ENCODE peak calls at places on chromosomes 6 and 20, in nine cellular contexts. One of them, this sample, is unnamed.

GRCh38 chr6:148175511-148176188 is 167.0 kb upstream of the SASH1 start:
- DNase-seq in ovary: no peak
- DNase-seq in transverse colon: no peak
- DNase-seq in sigmoid colon: no peak
- DNase-seq in stomach: no peak
- DNase-seq in A549: no peak
- DNase-seq in K562: no peak
- DNase-seq in GM12878: no peak
- DNase-seq in suprapubic skin: no peak
- DNase-seq in this sample: no peak

GRCh38 chr6:166598441-166599138 is 12.1 kb upstream of the RAMACL start:
- DNase-seq in ovary: peak
- DNase-seq in transverse colon: no peak
- DNase-seq in sigmoid colon: peak
- DNase-seq in stomach: no peak
- DNase-seq in A549: no peak
- DNase-seq in K562: no peak
- DNase-seq in GM12878: no peak
- DNase-seq in suprapubic skin: no peak
- DNase-seq in this sample: peak

GRCh38 chr6:122580731-122581130 is 29.5 kb upstream of the PKIB start:
- DNase-seq in ovary: no peak
- DNase-seq in transverse colon: no peak
- DNase-seq in sigmoid colon: no peak
- DNase-seq in stomach: no peak
- DNase-seq in A549: no peak
- DNase-seq in K562: peak
- DNase-seq in GM12878: no peak
- DNase-seq in suprapubic skin: no peak
- DNase-seq in this sample: no peak

GRCh38 chr20:40438161-40438835 is 250.7 kb downstream of the MAFB start:
- DNase-seq in ovary: no peak
- DNase-seq in transverse colon: no peak
- DNase-seq in sigmoid colon: no peak
- DNase-seq in stomach: no peak
- DNase-seq in A549: no peak
- DNase-seq in K562: no peak
- DNase-seq in GM12878: no peak
- DNase-seq in suprapubic skin: no peak
- DNase-seq in this sample: no peak

GRCh38 chr20:14232650-14233049 is 104.8 kb downstream of the FLRT3 start:
- DNase-seq in ovary: no peak
- DNase-seq in transverse colon: no peak
- DNase-seq in sigmoid colon: no peak
- DNase-seq in stomach: no peak
- DNase-seq in A549: no peak
- DNase-seq in K562: no peak
- DNase-seq in GM12878: peak
- DNase-seq in suprapubic skin: no peak
- DNase-seq in this sample: no peak

GRCh38 chr6:7727951-7728854 is 2.3 kb downstream of the BMP6 start:
- DNase-seq in ovary: no peak
- DNase-seq in transverse colon: peak
- DNase-seq in sigmoid colon: no peak
- DNase-seq in stomach: no peak
- DNase-seq in A549: peak
- DNase-seq in K562: no peak
- DNase-seq in GM12878: no peak
- DNase-seq in suprapubic skin: peak
- DNase-seq in this sample: peak

GRCh38 chr6:3253597-3253961 is 5.2 kb upstream of the PSMG4 start:
- DNase-seq in ovary: no peak
- DNase-seq in transverse colon: no peak
- DNase-seq in sigmoid colon: peak
- DNase-seq in stomach: no peak
- DNase-seq in A549: no peak
- DNase-seq in K562: no peak
- DNase-seq in GM12878: no peak
- DNase-seq in suprapubic skin: no peak
- DNase-seq in this sample: no peak

GRCh38 chr6:140078552-140079126 is 704.2 kb upstream of the CITED2 start:
- DNase-seq in ovary: no peak
- DNase-seq in transverse colon: no peak
- DNase-seq in sigmoid colon: no peak
- DNase-seq in stomach: no peak
- DNase-seq in A549: no peak
- DNase-seq in K562: no peak
- DNase-seq in GM12878: no peak
- DNase-seq in suprapubic skin: no peak
- DNase-seq in this sample: no peak

GRCh38 chr6:161444464-161444863 is 170.6 kb upstream of the AGPAT4 start:
- DNase-seq in ovary: peak
- DNase-seq in transverse colon: no peak
- DNase-seq in sigmoid colon: no peak
- DNase-seq in stomach: no peak
- DNase-seq in A549: no peak
- DNase-seq in K562: peak
- DNase-seq in GM12878: no peak
- DNase-seq in suprapubic skin: no peak
- DNase-seq in this sample: no peak

GRCh38 chr6:37653933-37654565 is 43.6 kb downstream of the MDGA1 start:
- DNase-seq in ovary: no peak
- DNase-seq in transverse colon: peak
- DNase-seq in sigmoid colon: no peak
- DNase-seq in stomach: peak
- DNase-seq in A549: peak
- DNase-seq in K562: peak
- DNase-seq in GM12878: peak
- DNase-seq in suprapubic skin: no peak
- DNase-seq in this sample: no peak

GRCh38 chr6:163415176-163415619 is 680 bp downstream of the QKI start:
- DNase-seq in ovary: peak
- DNase-seq in transverse colon: no peak
- DNase-seq in sigmoid colon: peak
- DNase-seq in stomach: no peak
- DNase-seq in A549: no peak
- DNase-seq in K562: peak
- DNase-seq in GM12878: no peak
- DNase-seq in suprapubic skin: peak
- DNase-seq in this sample: peak

GRCh38 chr6:34232901-34233300 is 3.8 kb upstream of the HMGA1 start:
- DNase-seq in ovary: no peak
- DNase-seq in transverse colon: no peak
- DNase-seq in sigmoid colon: no peak
- DNase-seq in stomach: no peak
- DNase-seq in A549: no peak
- DNase-seq in K562: no peak
- DNase-seq in GM12878: no peak
- DNase-seq in suprapubic skin: peak
- DNase-seq in this sample: no peak

DNA sequence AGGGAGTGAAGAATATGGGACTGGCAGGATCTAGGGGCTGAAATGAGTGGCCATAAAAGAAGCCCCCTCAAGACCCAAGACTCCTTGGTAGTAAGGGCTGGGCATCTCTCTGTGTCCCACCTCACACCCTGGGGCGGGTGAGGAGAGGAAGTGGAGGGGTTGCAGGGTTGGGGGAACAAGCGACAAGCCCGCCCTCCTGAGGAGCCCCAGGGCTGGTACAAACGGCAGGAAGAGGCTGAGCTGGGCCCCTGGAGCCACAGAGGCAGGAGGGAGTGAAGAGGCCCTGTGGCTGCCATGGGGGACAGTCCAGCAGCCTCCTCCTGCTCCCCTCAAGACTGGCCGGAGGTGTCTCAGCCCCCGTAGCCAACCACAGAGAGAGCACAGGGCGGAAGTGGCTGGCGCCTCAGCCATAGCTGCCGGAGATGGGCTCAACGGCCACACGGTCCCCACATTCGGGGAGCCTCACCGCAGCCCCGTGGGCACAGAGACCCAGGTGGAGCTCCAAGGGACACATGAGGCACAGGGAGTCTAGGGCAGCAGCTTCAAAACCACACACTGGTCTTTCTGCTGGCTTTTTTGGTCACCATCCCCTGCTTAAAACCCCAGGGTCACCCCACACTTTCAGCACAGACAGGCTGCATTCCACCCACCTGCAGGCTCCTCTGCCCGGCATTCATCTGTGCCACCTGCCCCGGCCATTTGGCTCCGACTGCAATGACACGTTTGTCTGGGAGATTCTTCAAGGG is 586 bp downstream of the C20orf203 start:
- DNase-seq in ovary: no peak
- DNase-seq in transverse colon: peak
- DNase-seq in sigmoid colon: no peak
- DNase-seq in stomach: no peak
- DNase-seq in A549: no peak
- DNase-seq in K562: no peak
- DNase-seq in GM12878: no peak
- DNase-seq in suprapubic skin: no peak
- DNase-seq in this sample: peak
- TF ChIP-seq POLR2A in ovary: no peak
- TF ChIP-seq POLR2A in transverse colon: no peak
- TF ChIP-seq POLR2A in sigmoid colon: no peak
- TF ChIP-seq POLR2A in stomach: no peak
- TF ChIP-seq POLR2A in A549: no peak
- TF ChIP-seq POLR2A in K562: no peak
- TF ChIP-seq POLR2A in GM12878: peak
- TF ChIP-seq POLR2A in suprapubic skin: no peak
- TF ChIP-seq POLR2A in this sample: no peak

GRCh38 chr6:28981391-28981832 is 23.7 kb downstream of the ZNF311 start:
- DNase-seq in ovary: peak
- DNase-seq in transverse colon: peak
- DNase-seq in sigmoid colon: peak
- DNase-seq in stomach: peak
- DNase-seq in A549: no peak
- DNase-seq in K562: peak
- DNase-seq in GM12878: peak
- DNase-seq in suprapubic skin: peak
- DNase-seq in this sample: peak
- TF ChIP-seq CTCF in ovary: no peak
- TF ChIP-seq CTCF in transverse colon: no peak
- TF ChIP-seq CTCF in sigmoid colon: no peak
- TF ChIP-seq CTCF in stomach: no peak
- TF ChIP-seq CTCF in A549: no peak
- TF ChIP-seq CTCF in K562: no peak
- TF ChIP-seq CTCF in GM12878: no peak
- TF ChIP-seq CTCF in suprapubic skin: no peak
- TF ChIP-seq CTCF in this sample: no peak

GRCh38 chr20:38680492-38681118 is 43.7 kb upstream of the SLC32A1 start:
- DNase-seq in ovary: no peak
- DNase-seq in transverse colon: no peak
- DNase-seq in sigmoid colon: no peak
- DNase-seq in stomach: no peak
- DNase-seq in A549: no peak
- DNase-seq in K562: peak
- DNase-seq in GM12878: no peak
- DNase-seq in suprapubic skin: no peak
- DNase-seq in this sample: no peak

GRCh38 chr20:38685271-38685670 is 39.0 kb upstream of the SLC32A1 start:
- DNase-seq in ovary: no peak
- DNase-seq in transverse colon: no peak
- DNase-seq in sigmoid colon: no peak
- DNase-seq in stomach: no peak
- DNase-seq in A549: no peak
- DNase-seq in K562: no peak
- DNase-seq in GM12878: no peak
- DNase-seq in suprapubic skin: no peak
- DNase-seq in this sample: no peak

DNA sequence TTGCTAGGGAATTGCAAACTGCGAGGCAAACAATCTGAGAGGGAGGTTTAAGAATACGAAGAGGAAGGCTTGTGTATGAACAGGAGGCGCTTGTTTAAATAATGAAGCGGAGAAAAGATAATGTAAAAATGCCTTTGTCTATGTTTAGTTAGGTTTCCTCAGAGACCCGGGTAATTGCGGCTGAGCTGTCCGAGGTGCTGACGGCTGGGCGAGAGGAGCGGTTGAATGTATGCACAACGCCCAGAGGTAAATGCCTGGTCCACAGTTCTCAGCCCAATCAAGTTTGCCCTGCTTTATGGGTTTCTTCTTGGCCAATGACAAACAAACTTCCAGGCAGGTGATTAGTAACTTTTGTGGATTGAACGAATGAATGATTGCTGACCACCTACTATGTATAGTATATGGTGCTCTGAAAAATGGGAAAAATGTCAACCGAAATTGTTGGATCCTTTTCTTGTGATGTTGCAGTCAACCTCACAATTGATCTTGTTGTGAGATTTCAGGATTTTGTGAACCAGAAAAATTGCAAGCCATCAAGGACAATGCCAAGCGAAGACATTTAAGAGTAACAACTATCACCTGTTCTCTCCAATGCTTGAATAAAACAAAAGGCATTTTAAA is 38.3 kb upstream of the SLC32A1 start:
- DNase-seq in ovary: no peak
- DNase-seq in transverse colon: peak
- DNase-seq in sigmoid colon: no peak
- DNase-seq in stomach: peak
- DNase-seq in A549: peak
- DNase-seq in K562: peak
- DNase-seq in GM12878: no peak
- DNase-seq in suprapubic skin: no peak
- DNase-seq in this sample: peak
- TF ChIP-seq EP300 in ovary: no peak
- TF ChIP-seq EP300 in transverse colon: no peak
- TF ChIP-seq EP300 in sigmoid colon: no peak
- TF ChIP-seq EP300 in stomach: no peak
- TF ChIP-seq EP300 in A549: no peak
- TF ChIP-seq EP300 in K562: no peak
- TF ChIP-seq EP300 in GM12878: no peak
- TF ChIP-seq EP300 in suprapubic skin: no peak
- TF ChIP-seq EP300 in this sample: no peak

GRCh38 chr6:20402181-20403079 is 751 bp downstream of the E2F3 start:
- DNase-seq in ovary: peak
- DNase-seq in transverse colon: peak
- DNase-seq in sigmoid colon: peak
- DNase-seq in stomach: peak
- DNase-seq in A549: peak
- DNase-seq in K562: peak
- DNase-seq in GM12878: no peak
- DNase-seq in suprapubic skin: peak
- DNase-seq in this sample: peak

GRCh38 chr6:20399518-20399917 is 2.2 kb upstream of the E2F3 start:
- DNase-seq in ovary: no peak
- DNase-seq in transverse colon: no peak
- DNase-seq in sigmoid colon: no peak
- DNase-seq in stomach: no peak
- DNase-seq in A549: no peak
- DNase-seq in K562: no peak
- DNase-seq in GM12878: no peak
- DNase-seq in suprapubic skin: no peak
- DNase-seq in this sample: no peak

GRCh38 chr6:20403080-20403765 is 1.5 kb downstream of the E2F3 start:
- DNase-seq in ovary: peak
- DNase-seq in transverse colon: peak
- DNase-seq in sigmoid colon: peak
- DNase-seq in stomach: peak
- DNase-seq in A549: peak
- DNase-seq in K562: peak
- DNase-seq in GM12878: peak
- DNase-seq in suprapubic skin: peak
- DNase-seq in this sample: peak

GRCh38 chr6:20401403-20402180 is at the start of gene E2F3:
- DNase-seq in ovary: peak
- DNase-seq in transverse colon: peak
- DNase-seq in sigmoid colon: peak
- DNase-seq in stomach: peak
- DNase-seq in A549: peak
- DNase-seq in K562: peak
- DNase-seq in GM12878: peak
- DNase-seq in suprapubic skin: peak
- DNase-seq in this sample: peak

GRCh38 chr6:20400476-20401402 is 940 bp upstream of the E2F3 start:
- DNase-seq in ovary: no peak
- DNase-seq in transverse colon: peak
- DNase-seq in sigmoid colon: peak
- DNase-seq in stomach: no peak
- DNase-seq in A549: peak
- DNase-seq in K562: peak
- DNase-seq in GM12878: no peak
- DNase-seq in suprapubic skin: peak
- DNase-seq in this sample: peak
- TF ChIP-seq POLR2A in ovary: no peak
- TF ChIP-seq POLR2A in transverse colon: peak
- TF ChIP-seq POLR2A in sigmoid colon: no peak
- TF ChIP-seq POLR2A in stomach: no peak
- TF ChIP-seq POLR2A in A549: peak
- TF ChIP-seq POLR2A in K562: peak
- TF ChIP-seq POLR2A in GM12878: no peak
- TF ChIP-seq POLR2A in suprapubic skin: no peak
- TF ChIP-seq POLR2A in this sample: no peak

This sample was measured in upper lobe of left lung.